ENCODE peak calls at places on chromosomes 4 and X, in eight cellular contexts. I is MM.1S, U is Peyer's patch, Y is HCT116, N is ovary, V is GM12878, Z is cardiac muscle cell, K is tibial artery. R is an unnamed sample. For H3K4me1, the result is how much of the 10 kb centered on the place peaks cover.

GRCh38 chr4:13627185-13627605 is 330 bp downstream of the BOD1L1 start:
- DNase-seq in Z (no peak), I (no peak), U (peak), Y (no peak), V (no peak), N (no peak), K (no peak), R (no peak)

GRCh38 chr4:73868206-73869129 is 725 bp upstream of the CXCL1 start:
- DNase-seq in Z (no peak), V (no peak), Y (no peak), U (no peak), K (no peak), N (no peak), I (no peak), R (no peak)

GRCh38 chr4:3305610-3306371 is 13.0 kb downstream of the RGS12 start:
- DNase-seq in N (no peak), V (no peak), U (no peak), Y (no peak), K (peak), Z (no peak), I (no peak), R (no peak)

GRCh38 chr4:153246446-153247115 is 42.3 kb downstream of the TRIM2 start:
- DNase-seq in V (no peak), U (no peak), Z (no peak), I (no peak), K (no peak), N (no peak), Y (no peak), R (no peak)

GRCh38 chr4:105900541-105900940 is 5.3 kb downstream of the NPNT start:
- DNase-seq in V (no peak), U (no peak), I (no peak), K (no peak), N (no peak), Y (no peak), Z (no peak), R (no peak)

GRCh38 chr4:127881565-127881869 is 824 bp downstream of the PLK4 start:
- DNase-seq in Y (no peak), K (no peak), I (no peak), N (no peak), U (no peak), V (no peak), Z (no peak), R (no peak)

GRCh38 chr4:109631709-109632108 is 71.5 kb downstream of the CASP6 start:
- DNase-seq in U (no peak), V (no peak), Z (peak), K (no peak), I (no peak), Y (no peak), N (no peak), R (no peak)

GRCh38 chr4:141153751-141154510 is 20.7 kb upstream of the RNF150 start:
- DNase-seq in V (no peak), N (no peak), U (no peak), Z (peak), Y (no peak), K (no peak), I (no peak), R (no peak)

GRCh38 chr4:48269861-48270515 is 350 bp upstream of the TEC start:
- DNase-seq in U (peak), Y (peak), N (peak), K (peak), Z (peak), I (peak), V (peak), R (peak)

GRCh38 chr4:132669786-132670185 is 479.3 kb upstream of the PCDH10 start:
- DNase-seq in U (no peak), Z (no peak), Y (no peak), I (no peak), K (no peak), V (no peak), N (no peak), R (no peak)

GRCh38 chr4:48651869-48652447 is 128.1 kb downstream of the FRYL start:
- DNase-seq in I (no peak), U (no peak), Y (no peak), Z (no peak), K (no peak), N (no peak), V (no peak), R (no peak)

GRCh38 chrX:120251471-120252011 is 929 bp downstream of the ZBTB33 start:
- DNase-seq in V (no peak), Z (peak), U (peak), N (peak), K (peak), Y (no peak), I (peak), R (no peak)

GRCh38 chr4:41709844-41710481 is 38.6 kb downstream of the PHOX2B start:
- DNase-seq in U (no peak), Z (no peak), K (no peak), Y (no peak), V (no peak), I (no peak), N (no peak), R (no peak)

GRCh38 chrX:110051559-110051958 is 48.6 kb downstream of the TMEM164 start:
- DNase-seq in Z (no peak), N (no peak), U (no peak), I (no peak), K (no peak), V (no peak), Y (no peak), R (no peak)

GRCh38 chr4:108166441-108167315 is 2.1 kb downstream of the LEF1 start:
- DNase-seq in Y (no peak), I (peak), U (peak), V (no peak), K (no peak), Z (peak), N (no peak), R (no peak)

GRCh38 chr4:122658818-122659295 is 38.0 kb upstream of the IL21 start:
- DNase-seq in N (no peak), V (peak), K (no peak), Z (no peak), I (peak), U (no peak), Y (no peak), R (no peak)

GRCh38 chr4:27066591-27066990 is 205.9 kb downstream of the STIM2 start:
- DNase-seq in N (no peak), V (no peak), U (peak), K (peak), Z (no peak), Y (no peak), I (no peak), R (peak)

GRCh38 chr4:160026720-160027119 is 923.8 kb downstream of the RAPGEF2 start:
- DNase-seq in N (no peak), V (no peak), K (no peak), I (peak), U (no peak), Z (peak), Y (peak), R (no peak)

GRCh38 chrX:16743604-16744325 is 24.4 kb downstream of the SYAP1 start:
- DNase-seq in Z (no peak), N (no peak), U (no peak), I (no peak), K (no peak), V (no peak), Y (no peak), R (no peak)

GRCh38 chr4:87848622-87849351 is 16.0 kb downstream of the MEPE start:
- DNase-seq in K (peak), I (peak), Y (peak), V (no peak), N (peak), Z (peak), U (peak), R (peak)

GRCh38 chr4:2417765-2418651 is at the start of gene ZFYVE28:
- DNase-seq in I (no peak), Y (no peak), K (no peak), Z (no peak), N (peak), U (peak), V (no peak), R (no peak)

GRCh38 chrX:139091086-139091485 is 379.6 kb upstream of the FGF13 start:
- DNase-seq in Z (no peak), K (no peak), N (no peak), U (no peak), I (no peak), Y (no peak), V (no peak), R (no peak)

GRCh38 chr4:140152760-140153418 is 1.1 kb downstream of the MAML3 start:
- DNase-seq in V (no peak), I (peak), N (peak), K (peak), Z (peak), Y (no peak), U (peak), R (peak)

GRCh38 chr4:140151700-140152014 is 2.3 kb downstream of the MAML3 start:
- DNase-seq in K (peak), V (no peak), N (peak), U (peak), I (peak), Y (peak), Z (peak), R (peak)

GRCh38 chr4:140150886-140151699 is 2.9 kb downstream of the MAML3 start:
- DNase-seq in Z (peak), K (peak), Y (peak), I (peak), V (no peak), U (peak), N (peak), R (peak)

GRCh38 chr4:140153419-140153743 is 603 bp downstream of the MAML3 start:
- DNase-seq in Z (no peak), I (no peak), V (no peak), U (no peak), K (no peak), N (no peak), Y (no peak), R (no peak)

DNA sequence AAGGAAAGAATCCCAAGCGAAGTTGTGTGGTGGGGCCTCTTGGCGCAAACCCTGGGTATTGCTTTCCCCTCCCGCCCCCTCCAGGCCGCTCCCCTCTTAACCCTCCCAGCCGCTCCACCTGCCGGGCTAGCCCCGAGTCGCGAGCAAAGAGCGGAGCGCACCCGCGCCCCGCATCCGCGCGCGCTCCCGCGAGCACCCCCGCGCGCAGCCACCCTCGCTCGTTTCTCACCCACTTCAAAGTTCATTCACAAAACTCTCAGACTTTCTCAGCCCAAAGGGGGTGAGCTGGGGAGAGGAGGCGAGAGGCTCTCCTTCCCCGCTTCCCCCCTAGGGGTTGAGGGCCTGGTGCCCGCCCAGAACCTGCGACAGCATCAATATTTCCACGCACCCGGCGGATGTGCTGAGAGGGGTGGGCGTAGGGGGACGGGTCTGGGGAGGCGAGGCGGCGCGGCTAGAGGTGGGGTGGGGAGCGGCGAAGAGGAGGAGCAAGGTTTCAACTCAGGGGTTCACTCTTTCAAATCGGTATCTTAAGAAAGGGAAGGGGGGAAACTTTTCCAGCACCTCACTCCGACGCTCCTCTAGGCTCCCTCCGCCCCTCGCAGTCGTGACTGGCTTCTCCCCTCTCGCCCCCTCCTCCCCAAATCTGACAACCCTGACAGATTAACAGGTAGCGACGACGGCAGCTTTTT is 1.8 kb downstream of the MAML3 start:
- DNase-seq in I (peak), N (peak), Y (peak), K (peak), Z (peak), V (no peak), U (peak), R (peak)
- TF ChIP-seq CTCF in I (peak), N (no peak), Y (no peak), K (peak), Z (peak), V (no peak), U (no peak), R (no peak)

GRCh38 chr4:157895205-157895604 is 277.6 kb downstream of the GASK1B start:
- DNase-seq in I (no peak), N (no peak), V (no peak), Y (no peak), U (no peak), Z (no peak), K (no peak), R (no peak)

GRCh38 chr4:157896726-157897125 is 276.1 kb downstream of the GASK1B start:
- DNase-seq in Z (no peak), Y (no peak), U (no peak), K (no peak), N (no peak), I (no peak), V (no peak), R (no peak)

GRCh38 chr4:157898836-157899605 is 273.8 kb downstream of the GASK1B start:
- DNase-seq in Y (no peak), Z (no peak), I (no peak), U (no peak), N (no peak), V (no peak), K (no peak), R (no peak)

DNA sequence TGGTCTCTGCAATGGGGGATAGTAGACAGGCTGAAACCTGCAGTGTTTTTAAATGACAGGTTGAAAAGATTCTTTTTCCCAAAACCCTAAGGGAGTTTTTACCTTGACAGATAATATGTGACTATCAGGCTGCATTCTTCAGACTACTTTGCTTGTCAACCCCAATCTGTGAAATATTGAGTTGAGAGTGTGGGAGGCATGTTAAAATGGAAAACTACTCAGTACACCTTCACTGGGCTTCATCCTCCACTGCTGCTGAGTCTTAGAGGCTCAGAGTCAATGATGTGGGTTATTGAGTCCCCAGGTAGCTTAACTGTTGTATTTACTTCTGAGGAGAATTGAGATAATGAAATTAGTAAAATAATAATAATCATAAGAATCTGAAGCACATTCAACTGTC is 274.9 kb downstream of the GASK1B start:
- DNase-seq in I (no peak), Z (no peak), K (no peak), U (no peak), Y (no peak), N (no peak), V (no peak), R (no peak)
- H3K4me1 ChIP-seq in I (under half), Z (under half), K (under half), U (under half), Y (under half), N (under half), V (under half), R (under half)

GRCh38 chr4:168269879-168270278 is 48.7 kb downstream of the DDX60 start:
- DNase-seq in I (no peak), K (no peak), N (no peak), Z (no peak), U (no peak), Y (no peak), V (no peak), R (no peak)
- H3K27ac ChIP-seq in I (no peak), K (no peak), N (no peak), Z (no peak), U (no peak), Y (no peak), V (no peak), R (no peak)

DNA sequence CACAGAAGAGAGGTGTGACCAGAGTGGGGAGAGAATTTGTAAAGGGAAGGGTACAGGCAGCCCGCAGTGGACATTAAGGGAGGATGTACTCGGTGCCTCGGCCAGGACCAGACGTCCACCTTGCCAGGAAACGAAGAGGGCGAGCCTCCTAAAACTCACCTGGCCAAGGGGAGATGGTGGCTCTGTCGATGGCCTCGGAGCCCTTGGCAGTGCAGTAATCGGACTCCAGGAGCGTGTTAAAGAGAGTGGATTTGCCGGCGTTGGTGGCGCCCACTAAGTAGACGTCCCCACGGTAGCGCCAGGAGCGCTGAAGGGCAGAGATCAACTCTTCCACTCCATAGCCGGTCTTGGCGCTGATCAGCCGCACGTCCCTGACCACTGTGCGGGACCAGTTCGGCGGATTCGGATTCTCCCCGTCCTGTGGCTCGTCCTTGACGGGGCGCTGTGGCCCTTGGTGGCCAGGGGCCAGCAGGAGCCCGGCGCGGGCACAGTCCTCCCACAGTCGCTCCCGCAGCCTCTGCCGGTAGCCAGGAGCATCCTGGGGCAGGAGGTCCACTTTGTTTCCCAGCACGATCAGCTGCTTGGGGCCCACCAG is 1.0 kb downstream of the NOA1 start:
- DNase-seq in U (peak), N (peak), Y (no peak), I (peak), V (no peak), K (no peak), Z (peak), R (no peak)
- TF ChIP-seq CTCF in U (no peak), N (no peak), Y (no peak), I (no peak), V (no peak), K (no peak), Z (no peak), R (no peak)

GRCh38 chrX:72271091-72271490 is 6.0 kb downstream of the RPS4X start:
- DNase-seq in Y (no peak), N (no peak), U (no peak), I (no peak), Z (no peak), K (no peak), V (no peak), R (no peak)

GRCh38 chrX:72269671-72270251 is 7.3 kb downstream of the RPS4X start:
- DNase-seq in N (no peak), I (no peak), V (no peak), U (no peak), Z (no peak), Y (no peak), K (no peak), R (no peak)

GRCh38 chrX:72268601-72269365 is 8.3 kb downstream of the RPS4X start:
- DNase-seq in I (no peak), Z (no peak), Y (no peak), N (no peak), V (no peak), K (no peak), U (no peak), R (no peak)

GRCh38 chrX:72271812-72272211 is 5.2 kb downstream of the RPS4X start:
- DNase-seq in V (no peak), N (no peak), K (no peak), I (no peak), Y (no peak), U (no peak), Z (no peak), R (no peak)

GRCh38 chrX:72270316-72270866 is 6.7 kb downstream of the RPS4X start:
- DNase-seq in Z (no peak), N (no peak), I (no peak), V (no peak), Y (no peak), K (no peak), U (no peak), R (no peak)
- H3K4me1 ChIP-seq in Z (under half), N (under half), I (under half), V (under half), Y (under half), K (under half), U (under half), R (under half)

DNA sequence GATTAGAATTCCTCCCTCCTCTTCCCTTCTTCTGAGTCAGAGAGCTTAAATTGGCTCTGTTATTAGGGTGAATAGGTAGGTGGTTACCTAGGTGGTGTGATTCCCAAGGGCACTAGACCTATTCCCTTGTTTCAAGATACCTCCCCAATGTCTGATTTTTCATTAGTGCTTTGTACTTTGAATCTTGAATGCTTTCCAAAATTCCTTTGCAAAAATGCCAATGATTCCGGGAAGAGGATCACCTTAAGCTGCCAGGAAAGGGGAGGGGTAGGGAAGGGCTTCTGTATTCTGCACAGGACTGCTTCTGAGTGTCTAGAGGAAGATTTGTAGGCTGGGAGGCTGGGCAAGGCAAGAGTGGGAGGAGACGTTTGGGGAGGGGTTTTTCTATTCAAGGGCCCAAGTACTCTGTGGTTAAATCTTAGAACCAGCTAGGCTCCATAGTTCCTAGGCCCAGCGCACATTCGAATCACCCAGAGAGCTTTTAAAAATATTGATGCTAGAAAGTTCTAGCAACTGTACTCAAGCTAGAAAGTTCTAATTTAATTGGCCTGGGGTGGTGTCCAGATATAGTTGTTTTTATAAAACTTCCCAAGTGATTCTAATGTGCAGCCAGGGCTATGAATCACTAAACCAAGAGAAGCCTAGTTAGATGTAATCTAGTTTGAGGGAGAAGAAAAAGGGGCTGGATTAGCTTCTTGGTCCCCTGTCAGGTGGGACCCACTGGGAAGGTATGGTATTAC is 24.2 kb upstream of the MSN start:
- DNase-seq in I (no peak), N (no peak), K (no peak), Y (no peak), Z (no peak), V (no peak), U (no peak), R (peak)
- H3K27ac ChIP-seq in I (no peak), N (no peak), K (peak), Y (peak), Z (no peak), V (no peak), U (no peak), R (no peak)